ENCODE peak calls at places on chromosomes 16 and 17, in four cellular contexts. H, Q, M and W are unnamed samples.

GRCh38 chr16:5738586-5738985 is 641.0 kb upstream of the EEF2KMT start:
- DNase-seq in H (no peak), Q (no peak), M (peak; percentile 54), W (no peak)

GRCh38 chr17:68351395-68351794 is 60.1 kb downstream of the ARSG start:
- DNase-seq in H (no peak), Q (peak; percentile 19), M (no peak), W (no peak)

GRCh38 chr17:8080208-8080798 is 7.2 kb downstream of the ALOX12B start:
- DNase-seq in H (no peak), Q (no peak), M (no peak), W (no peak)

GRCh38 chr17:28509784-28510183 is 3.6 kb downstream of the FOXN1 start:
- DNase-seq in H (no peak), Q (peak; percentile 35), M (no peak), W (no peak)

GRCh38 chr16:46607529-46607928 is 13.7 kb downstream of the SHCBP1 start:
- DNase-seq in H (no peak), Q (peak; percentile 67), M (peak; percentile 51), W (peak; percentile 48)

GRCh38 chr16:65005696-65006095 is 116.2 kb downstream of the CDH11 start:
- DNase-seq in H (no peak), Q (no peak), M (no peak), W (no peak)

GRCh38 chr17:17951524-17951923 is 20.7 kb downstream of the TOM1L2 start:
- DNase-seq in H (no peak), Q (no peak), M (no peak), W (no peak)

GRCh38 chr16:2482181-2483107 is 7.5 kb downstream of the TBC1D24 start:
- DNase-seq in H (no peak), Q (peak; percentile 92), M (no peak), W (no peak)

GRCh38 chr16:50816901-50817555 is 75.1 kb downstream of the CYLD start:
- DNase-seq in H (no peak), Q (no peak), M (no peak), W (no peak)

GRCh38 chr17:16339959-16340358 is 13.3 kb downstream of the CENPV start:
- DNase-seq in H (no peak), Q (no peak), M (no peak), W (no peak)

GRCh38 chr17:66677201-66677981 is 157.5 kb upstream of the CACNG5 start:
- DNase-seq in H (no peak), Q (peak; percentile 92), M (no peak), W (no peak)

GRCh38 chr16:68381363-68381724 is 67.0 kb downstream of the SMPD3 start:
- DNase-seq in H (no peak), Q (no peak), M (no peak), W (no peak)

GRCh38 chr17:21452377-21453143 is 76.4 kb downstream of the KCNJ12 start:
- DNase-seq in H (peak; percentile 57), Q (peak; percentile 78), M (peak; percentile 67), W (peak; percentile 5)

GRCh38 chr17:41211845-41212466 is 14.5 kb upstream of the KRTAP9-2 start:
- DNase-seq in H (no peak), Q (peak; percentile 70), M (no peak), W (no peak)

GRCh38 chr16:66538910-66539309 is 11.0 kb downstream of the TK2 start:
- DNase-seq in H (no peak), Q (no peak), M (peak; percentile 71), W (no peak)

GRCh38 chr16:681746-682427 is 1.7 kb downstream of the STUB1 start:
- DNase-seq in H (no peak), Q (no peak), M (no peak), W (no peak)

GRCh38 chr16:77234611-77235010 is 35.4 kb downstream of the SYCE1L start:
- DNase-seq in H (peak; percentile 20), Q (no peak), M (no peak), W (no peak)

GRCh38 chr17:7354262-7354781 is 634 bp upstream of the TMEM95 start:
- DNase-seq in H (peak; percentile 62), Q (peak; percentile 87), M (peak; percentile 75), W (no peak)

GRCh38 chr17:27352481-27353460 is 58.9 kb downstream of the WSB1 start:
- DNase-seq in H (peak; percentile 9), Q (peak; percentile 26), M (no peak), W (no peak)

GRCh38 chr17:60077672-60078519 is 825 bp downstream of the HEATR6 start:
- DNase-seq in H (peak; percentile 10), Q (peak; percentile 69), M (peak; percentile 30), W (peak; percentile 8)

GRCh38 chr16:1501630-1502029 is 8.5 kb downstream of the TELO2 start:
- DNase-seq in H (no peak), Q (no peak), M (no peak), W (no peak)

GRCh38 chr16:363110-364090 is 6.9 kb downstream of the MRPL28 start:
- DNase-seq in H (no peak), Q (no peak), M (no peak), W (no peak)

GRCh38 chr17:50459756-50460155 is 8.9 kb downstream of the CHAD start:
- DNase-seq in H (no peak), Q (peak; percentile 15), M (no peak), W (peak; percentile 24)

GRCh38 chr16:64356267-64356666 is 765.6 kb downstream of the CDH11 start:
- DNase-seq in H (no peak), Q (peak; percentile 95), M (peak; percentile 50), W (no peak)

GRCh38 chr17:71237903-71238538 is 882.8 kb upstream of the SOX9 start:
- DNase-seq in H (no peak), Q (peak; percentile 81), M (peak; percentile 32), W (peak; percentile 39)

GRCh38 chr17:41322264-41322902 is 6.9 kb upstream of the KRTAP17-1 start:
- DNase-seq in H (peak; percentile 44), Q (peak; percentile 82), M (peak; percentile 68), W (peak; percentile 46)

GRCh38 chr17:8226536-8227237 is 16.3 kb upstream of the AURKB start:
- DNase-seq in H (peak; percentile 94), Q (peak; percentile 95), M (peak; percentile 94), W (no peak)

GRCh38 chr17:79036609-79037008 is 12.6 kb downstream of the C1QTNF1 start:
- DNase-seq in H (no peak), Q (peak; percentile 93), M (no peak), W (no peak)

GRCh38 chr17:41654134-41654907 is 29.9 kb upstream of the KRT17 start:
- DNase-seq in H (no peak), Q (no peak), M (peak; percentile 91), W (no peak)

GRCh38 chr17:491086-492014 is 138.7 kb upstream of the RPH3AL start:
- DNase-seq in H (peak; percentile 86), Q (peak; percentile 90), M (peak; percentile 82), W (peak; percentile 15)

GRCh38 chr17:61463068-61463980 is 11.1 kb downstream of the TBX4 start:
- DNase-seq in H (no peak), Q (no peak), M (no peak), W (no peak)

DNA sequence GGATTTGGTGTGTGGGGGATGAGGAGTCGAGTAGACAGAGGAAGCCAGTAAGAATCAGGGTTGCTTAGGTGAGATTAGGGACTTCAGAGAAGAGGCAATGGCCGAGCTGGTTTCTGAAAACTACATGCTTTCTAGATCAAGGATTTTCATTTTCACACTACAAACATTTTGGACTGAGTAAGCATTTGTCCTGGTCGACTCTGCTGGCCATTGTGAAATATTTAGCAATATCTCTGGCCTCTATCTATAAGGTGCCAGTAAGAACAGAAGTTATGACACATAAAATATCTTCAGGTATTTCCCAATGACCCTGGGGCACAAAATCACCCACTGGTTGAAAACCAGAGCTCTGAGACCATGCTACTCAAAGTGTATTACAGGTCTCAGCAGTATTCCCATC is 1275.1 kb upstream of the CDH8 start:
- DNase-seq in H (no peak), Q (no peak), M (no peak), W (no peak)
- TF ChIP-seq EZH2phosphoT487 in H (no peak), Q (no peak), M (no peak), W (no peak)

GRCh38 chr17:81712468-81713003 is 452 bp downstream of the SLC25A10 start:
- DNase-seq in H (peak; percentile 60), Q (peak; percentile 71), M (peak; percentile 81), W (peak; percentile 62)

GRCh38 chr17:81713004-81713555 is 996 bp downstream of the SLC25A10 start:
- DNase-seq in H (no peak), Q (peak; percentile 34), M (no peak), W (no peak)

GRCh38 chr17:81708739-81709185 is 3.3 kb upstream of the SLC25A10 start:
- DNase-seq in H (no peak), Q (no peak), M (no peak), W (no peak)

GRCh38 chr17:81711814-81712467 is at the start of gene SLC25A10:
- DNase-seq in H (peak; percentile 93), Q (peak; percentile 90), M (peak; percentile 93), W (peak; percentile 93)

DNA sequence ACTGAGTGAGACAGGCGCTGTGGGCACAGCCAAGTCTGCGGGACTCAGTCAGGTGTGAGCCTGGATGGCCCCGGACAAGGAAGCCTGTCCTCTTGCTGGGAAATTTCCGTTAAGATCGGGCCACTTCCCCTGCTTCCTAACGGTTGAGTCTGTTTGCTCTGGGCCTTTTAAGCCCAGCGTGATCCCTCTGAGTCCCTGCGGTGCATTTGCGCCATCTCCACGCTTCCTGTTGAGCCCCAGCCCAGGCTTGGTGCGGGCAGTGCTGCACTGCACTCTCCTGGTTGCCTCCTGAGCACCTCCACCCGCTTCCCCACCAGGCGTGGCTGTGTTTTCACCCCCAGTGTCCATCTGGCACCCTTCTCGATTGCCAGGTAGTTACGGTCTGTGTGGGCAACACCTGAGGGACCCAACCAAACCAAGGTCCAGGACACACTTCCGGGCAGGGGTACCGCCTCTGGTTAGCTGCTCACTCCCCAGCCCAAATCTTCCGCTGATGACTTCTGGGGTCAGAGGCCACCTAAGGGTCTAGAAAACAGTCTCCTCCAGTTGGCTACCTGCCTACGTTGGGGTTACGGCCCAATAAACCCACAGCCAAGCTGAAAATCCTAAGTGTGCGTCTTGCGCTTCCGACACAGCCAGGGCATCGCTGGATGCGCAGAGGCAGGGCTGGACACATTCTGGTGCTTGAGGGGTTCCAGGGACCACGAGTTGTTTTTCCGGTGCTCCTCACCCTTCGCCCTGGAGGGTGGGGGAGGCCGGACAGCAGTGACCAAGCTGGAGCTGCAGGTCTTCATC is 1.4 kb upstream of the SLC25A10 start:
- DNase-seq in H (peak; percentile 49), Q (peak; percentile 64), M (peak; percentile 41), W (peak; percentile 34)
- H3K4me3 ChIP-seq in H (peak overlapping the region; percentile 94), Q (peak overlapping the region; percentile 76), M (no peak overlapping the region), W (no peak overlapping the region)

GRCh38 chr16:34801875-34802274 is 1342.5 kb downstream of the TP53TG3F start:
- DNase-seq in H (no peak), Q (no peak), M (peak; percentile 2), W (no peak)
- H3K9me3 ChIP-seq in H (peaks cover 3% of the 10 kb centered on the region), Q (no peaks in the 10 kb centered on the region), M (no peaks in the 10 kb centered on the region), W (no peaks in the 10 kb centered on the region)

DNA sequence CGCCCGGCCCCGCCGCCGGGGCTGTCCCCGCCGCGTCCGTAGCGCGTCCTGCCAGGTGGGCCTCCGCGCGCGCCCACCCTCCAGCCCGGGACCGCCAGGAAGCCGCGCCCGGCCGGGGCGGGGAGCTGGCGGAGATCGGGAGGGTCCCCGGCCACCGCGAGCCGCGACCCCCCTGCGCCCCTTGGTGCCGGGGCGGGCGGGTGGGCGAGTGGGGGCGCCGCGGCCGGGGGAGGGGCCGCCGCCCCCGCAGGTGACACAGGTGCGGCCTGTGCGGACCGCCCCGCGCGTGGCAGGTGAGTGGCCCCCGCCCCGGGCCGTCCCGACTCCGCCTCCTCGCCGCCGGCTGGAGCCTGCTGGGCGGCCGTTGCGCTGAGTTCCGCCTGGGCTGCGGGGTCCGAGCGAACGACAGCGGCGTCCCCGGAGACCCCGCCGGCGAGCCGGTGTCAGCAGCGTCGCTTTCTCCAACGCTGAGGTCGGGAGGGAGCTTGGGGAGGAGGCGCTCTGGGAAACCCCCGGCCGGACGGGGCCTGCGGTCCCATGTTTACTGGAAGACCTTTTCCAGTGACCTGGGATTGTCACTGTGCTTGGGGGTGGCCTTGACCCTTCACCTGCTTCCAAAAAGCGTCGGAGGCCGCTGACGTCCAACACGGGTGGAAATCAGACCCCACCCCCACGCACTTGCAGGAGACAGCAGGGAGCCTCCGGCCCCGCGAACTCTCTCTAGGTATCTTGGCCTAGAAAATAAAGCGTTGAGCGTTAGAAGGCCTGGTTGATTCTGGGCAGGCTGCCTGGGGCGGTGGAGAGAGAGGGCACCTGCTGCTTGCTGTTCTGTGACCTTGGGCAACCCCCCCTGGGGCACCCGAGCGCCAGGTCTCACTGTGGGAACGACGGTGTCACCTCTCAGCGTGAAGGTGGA is 542 bp downstream of the KLHL36 start:
- DNase-seq in H (peak; percentile 69), Q (peak; percentile 40), M (peak; percentile 80), W (peak; percentile 53)
- TF ChIP-seq EZH2phosphoT487 in H (peak; percentile 41), Q (no peak), M (no peak), W (no peak)